ENCODE peak calls at places on chromosomes 11 and 22, in ten cellular contexts. One of them, this sample, is unnamed.

GRCh38 chr11:15507592-15507991 is 392.9 kb downstream of the INSC start:
- DNase-seq in substantia nigra: no peak
- DNase-seq in stimulated activated CD8-positive, alpha-beta memory T cell treated with anti-CD3 and anti-CD28 coated beads, Interleukin-12 subunit alpha, Interleukin-12 subunit beta, amount 100 ng/mL, for 4 hours: no peak
- DNase-seq in fibroblast of lung: peak
- DNase-seq in OCI-LY7: no peak
- DNase-seq in naive thymus-derived CD4-positive, alpha-beta T cell: no peak
- DNase-seq in non-pigmented ciliary epithelial cell: no peak
- DNase-seq in hypothalamus: no peak
- DNase-seq in stimulated activated CD4-positive, alpha-beta T cell treated with anti-CD3 and anti-CD28 coated beads, Interleukin-2, amount 100 ng/mL, for 4 hours: no peak
- DNase-seq in T47D: peak
- DNase-seq in this sample: no peak

GRCh38 chr22:44389926-44390925 is 77.5 kb upstream of the SHISAL1 start:
- DNase-seq in T47D: no peak
- DNase-seq in OCI-LY7: no peak
- DNase-seq in hypothalamus: no peak
- DNase-seq in fibroblast of lung: no peak
- DNase-seq in naive thymus-derived CD4-positive, alpha-beta T cell: no peak
- DNase-seq in substantia nigra: no peak
- DNase-seq in stimulated activated CD4-positive, alpha-beta T cell treated with anti-CD3 and anti-CD28 coated beads, Interleukin-2, amount 100 ng/mL, for 4 hours: no peak
- DNase-seq in non-pigmented ciliary epithelial cell: no peak
- DNase-seq in stimulated activated CD8-positive, alpha-beta memory T cell treated with anti-CD3 and anti-CD28 coated beads, Interleukin-12 subunit alpha, Interleukin-12 subunit beta, amount 100 ng/mL, for 4 hours: no peak
- DNase-seq in this sample: no peak

GRCh38 chr22:41589260-41589600 is 410 bp downstream of the PMM1 start:
- DNase-seq in stimulated activated CD8-positive, alpha-beta memory T cell treated with anti-CD3 and anti-CD28 coated beads, Interleukin-12 subunit alpha, Interleukin-12 subunit beta, amount 100 ng/mL, for 4 hours: no peak
- DNase-seq in OCI-LY7: peak
- DNase-seq in hypothalamus: no peak
- DNase-seq in fibroblast of lung: peak
- DNase-seq in substantia nigra: no peak
- DNase-seq in T47D: no peak
- DNase-seq in non-pigmented ciliary epithelial cell: no peak
- DNase-seq in naive thymus-derived CD4-positive, alpha-beta T cell: no peak
- DNase-seq in stimulated activated CD4-positive, alpha-beta T cell treated with anti-CD3 and anti-CD28 coated beads, Interleukin-2, amount 100 ng/mL, for 4 hours: no peak
- DNase-seq in this sample: no peak

GRCh38 chr11:70725272-70725671 is 326.9 kb downstream of the CTTN start:
- DNase-seq in fibroblast of lung: no peak
- DNase-seq in hypothalamus: no peak
- DNase-seq in naive thymus-derived CD4-positive, alpha-beta T cell: no peak
- DNase-seq in non-pigmented ciliary epithelial cell: no peak
- DNase-seq in stimulated activated CD8-positive, alpha-beta memory T cell treated with anti-CD3 and anti-CD28 coated beads, Interleukin-12 subunit alpha, Interleukin-12 subunit beta, amount 100 ng/mL, for 4 hours: no peak
- DNase-seq in stimulated activated CD4-positive, alpha-beta T cell treated with anti-CD3 and anti-CD28 coated beads, Interleukin-2, amount 100 ng/mL, for 4 hours: no peak
- DNase-seq in T47D: no peak
- DNase-seq in substantia nigra: no peak
- DNase-seq in OCI-LY7: no peak
- DNase-seq in this sample: no peak

GRCh38 chr11:26928636-26929035 is 65.3 kb upstream of the FIBIN start:
- DNase-seq in naive thymus-derived CD4-positive, alpha-beta T cell: no peak
- DNase-seq in stimulated activated CD8-positive, alpha-beta memory T cell treated with anti-CD3 and anti-CD28 coated beads, Interleukin-12 subunit alpha, Interleukin-12 subunit beta, amount 100 ng/mL, for 4 hours: no peak
- DNase-seq in OCI-LY7: no peak
- DNase-seq in substantia nigra: no peak
- DNase-seq in fibroblast of lung: no peak
- DNase-seq in non-pigmented ciliary epithelial cell: no peak
- DNase-seq in hypothalamus: no peak
- DNase-seq in stimulated activated CD4-positive, alpha-beta T cell treated with anti-CD3 and anti-CD28 coated beads, Interleukin-2, amount 100 ng/mL, for 4 hours: no peak
- DNase-seq in T47D: no peak
- DNase-seq in this sample: no peak

GRCh38 chr11:442611-443081 is 835 bp upstream of the ANO9 start:
- DNase-seq in hypothalamus: no peak
- DNase-seq in fibroblast of lung: no peak
- DNase-seq in T47D: no peak
- DNase-seq in stimulated activated CD8-positive, alpha-beta memory T cell treated with anti-CD3 and anti-CD28 coated beads, Interleukin-12 subunit alpha, Interleukin-12 subunit beta, amount 100 ng/mL, for 4 hours: no peak
- DNase-seq in naive thymus-derived CD4-positive, alpha-beta T cell: no peak
- DNase-seq in stimulated activated CD4-positive, alpha-beta T cell treated with anti-CD3 and anti-CD28 coated beads, Interleukin-2, amount 100 ng/mL, for 4 hours: no peak
- DNase-seq in substantia nigra: no peak
- DNase-seq in OCI-LY7: no peak
- DNase-seq in non-pigmented ciliary epithelial cell: no peak
- DNase-seq in this sample: no peak

GRCh38 chr11:116851631-116852030 is 14.2 kb upstream of the APOA1 start:
- DNase-seq in stimulated activated CD8-positive, alpha-beta memory T cell treated with anti-CD3 and anti-CD28 coated beads, Interleukin-12 subunit alpha, Interleukin-12 subunit beta, amount 100 ng/mL, for 4 hours: peak
- DNase-seq in hypothalamus: no peak
- DNase-seq in stimulated activated CD4-positive, alpha-beta T cell treated with anti-CD3 and anti-CD28 coated beads, Interleukin-2, amount 100 ng/mL, for 4 hours: no peak
- DNase-seq in non-pigmented ciliary epithelial cell: no peak
- DNase-seq in naive thymus-derived CD4-positive, alpha-beta T cell: no peak
- DNase-seq in T47D: no peak
- DNase-seq in OCI-LY7: no peak
- DNase-seq in substantia nigra: no peak
- DNase-seq in fibroblast of lung: peak
- DNase-seq in this sample: no peak

GRCh38 chr11:80320765-80321164 is 879.9 kb upstream of the TENM4 start:
- DNase-seq in naive thymus-derived CD4-positive, alpha-beta T cell: no peak
- DNase-seq in non-pigmented ciliary epithelial cell: no peak
- DNase-seq in T47D: peak
- DNase-seq in stimulated activated CD4-positive, alpha-beta T cell treated with anti-CD3 and anti-CD28 coated beads, Interleukin-2, amount 100 ng/mL, for 4 hours: no peak
- DNase-seq in fibroblast of lung: no peak
- DNase-seq in substantia nigra: no peak
- DNase-seq in stimulated activated CD8-positive, alpha-beta memory T cell treated with anti-CD3 and anti-CD28 coated beads, Interleukin-12 subunit alpha, Interleukin-12 subunit beta, amount 100 ng/mL, for 4 hours: no peak
- DNase-seq in OCI-LY7: no peak
- DNase-seq in hypothalamus: no peak
- DNase-seq in this sample: peak

GRCh38 chr11:76787271-76787670 is 4.1 kb downstream of the TSKU start:
- DNase-seq in OCI-LY7: no peak
- DNase-seq in hypothalamus: no peak
- DNase-seq in fibroblast of lung: no peak
- DNase-seq in stimulated activated CD4-positive, alpha-beta T cell treated with anti-CD3 and anti-CD28 coated beads, Interleukin-2, amount 100 ng/mL, for 4 hours: no peak
- DNase-seq in T47D: no peak
- DNase-seq in non-pigmented ciliary epithelial cell: no peak
- DNase-seq in stimulated activated CD8-positive, alpha-beta memory T cell treated with anti-CD3 and anti-CD28 coated beads, Interleukin-12 subunit alpha, Interleukin-12 subunit beta, amount 100 ng/mL, for 4 hours: no peak
- DNase-seq in substantia nigra: no peak
- DNase-seq in naive thymus-derived CD4-positive, alpha-beta T cell: no peak
- DNase-seq in this sample: no peak

GRCh38 chr22:30127749-30128166 is 47.5 kb downstream of the HORMAD2 start:
- DNase-seq in naive thymus-derived CD4-positive, alpha-beta T cell: no peak
- DNase-seq in stimulated activated CD8-positive, alpha-beta memory T cell treated with anti-CD3 and anti-CD28 coated beads, Interleukin-12 subunit alpha, Interleukin-12 subunit beta, amount 100 ng/mL, for 4 hours: no peak
- DNase-seq in non-pigmented ciliary epithelial cell: peak
- DNase-seq in fibroblast of lung: peak
- DNase-seq in hypothalamus: no peak
- DNase-seq in OCI-LY7: no peak
- DNase-seq in T47D: no peak
- DNase-seq in stimulated activated CD4-positive, alpha-beta T cell treated with anti-CD3 and anti-CD28 coated beads, Interleukin-2, amount 100 ng/mL, for 4 hours: no peak
- DNase-seq in substantia nigra: no peak
- DNase-seq in this sample: no peak

GRCh38 chr11:8759634-8760033 is 77.0 kb downstream of the RPL27A start:
- DNase-seq in OCI-LY7: no peak
- DNase-seq in non-pigmented ciliary epithelial cell: no peak
- DNase-seq in stimulated activated CD4-positive, alpha-beta T cell treated with anti-CD3 and anti-CD28 coated beads, Interleukin-2, amount 100 ng/mL, for 4 hours: no peak
- DNase-seq in stimulated activated CD8-positive, alpha-beta memory T cell treated with anti-CD3 and anti-CD28 coated beads, Interleukin-12 subunit alpha, Interleukin-12 subunit beta, amount 100 ng/mL, for 4 hours: no peak
- DNase-seq in substantia nigra: no peak
- DNase-seq in T47D: no peak
- DNase-seq in fibroblast of lung: no peak
- DNase-seq in naive thymus-derived CD4-positive, alpha-beta T cell: no peak
- DNase-seq in hypothalamus: no peak
- DNase-seq in this sample: no peak

GRCh38 chr11:45028921-45029680 is 78.4 kb upstream of the TP53I11 start:
- DNase-seq in naive thymus-derived CD4-positive, alpha-beta T cell: no peak
- DNase-seq in OCI-LY7: peak
- DNase-seq in hypothalamus: no peak
- DNase-seq in fibroblast of lung: no peak
- DNase-seq in stimulated activated CD4-positive, alpha-beta T cell treated with anti-CD3 and anti-CD28 coated beads, Interleukin-2, amount 100 ng/mL, for 4 hours: no peak
- DNase-seq in non-pigmented ciliary epithelial cell: no peak
- DNase-seq in T47D: no peak
- DNase-seq in stimulated activated CD8-positive, alpha-beta memory T cell treated with anti-CD3 and anti-CD28 coated beads, Interleukin-12 subunit alpha, Interleukin-12 subunit beta, amount 100 ng/mL, for 4 hours: no peak
- DNase-seq in substantia nigra: no peak
- DNase-seq in this sample: no peak

GRCh38 chr11:61725632-61726280 is 26.7 kb upstream of the MYRF start:
- DNase-seq in OCI-LY7: no peak
- DNase-seq in T47D: no peak
- DNase-seq in hypothalamus: no peak
- DNase-seq in stimulated activated CD4-positive, alpha-beta T cell treated with anti-CD3 and anti-CD28 coated beads, Interleukin-2, amount 100 ng/mL, for 4 hours: no peak
- DNase-seq in naive thymus-derived CD4-positive, alpha-beta T cell: no peak
- DNase-seq in stimulated activated CD8-positive, alpha-beta memory T cell treated with anti-CD3 and anti-CD28 coated beads, Interleukin-12 subunit alpha, Interleukin-12 subunit beta, amount 100 ng/mL, for 4 hours: no peak
- DNase-seq in fibroblast of lung: peak
- DNase-seq in substantia nigra: no peak
- DNase-seq in non-pigmented ciliary epithelial cell: no peak
- DNase-seq in this sample: no peak

GRCh38 chr11:75371930-75372876 is 20.7 kb upstream of the ARRB1 start:
- DNase-seq in T47D: peak
- DNase-seq in fibroblast of lung: no peak
- DNase-seq in OCI-LY7: no peak
- DNase-seq in hypothalamus: no peak
- DNase-seq in substantia nigra: no peak
- DNase-seq in stimulated activated CD8-positive, alpha-beta memory T cell treated with anti-CD3 and anti-CD28 coated beads, Interleukin-12 subunit alpha, Interleukin-12 subunit beta, amount 100 ng/mL, for 4 hours: no peak
- DNase-seq in non-pigmented ciliary epithelial cell: no peak
- DNase-seq in stimulated activated CD4-positive, alpha-beta T cell treated with anti-CD3 and anti-CD28 coated beads, Interleukin-2, amount 100 ng/mL, for 4 hours: no peak
- DNase-seq in naive thymus-derived CD4-positive, alpha-beta T cell: no peak
- DNase-seq in this sample: no peak

GRCh38 chr11:88414981-88415391 is 77.5 kb upstream of the CTSC start:
- DNase-seq in stimulated activated CD8-positive, alpha-beta memory T cell treated with anti-CD3 and anti-CD28 coated beads, Interleukin-12 subunit alpha, Interleukin-12 subunit beta, amount 100 ng/mL, for 4 hours: no peak
- DNase-seq in substantia nigra: no peak
- DNase-seq in stimulated activated CD4-positive, alpha-beta T cell treated with anti-CD3 and anti-CD28 coated beads, Interleukin-2, amount 100 ng/mL, for 4 hours: no peak
- DNase-seq in OCI-LY7: no peak
- DNase-seq in naive thymus-derived CD4-positive, alpha-beta T cell: no peak
- DNase-seq in T47D: no peak
- DNase-seq in non-pigmented ciliary epithelial cell: no peak
- DNase-seq in fibroblast of lung: peak
- DNase-seq in hypothalamus: no peak
- DNase-seq in this sample: no peak

GRCh38 chr11:7421136-7421535 is 64.2 kb upstream of the OLFML1 start:
- DNase-seq in fibroblast of lung: peak
- DNase-seq in stimulated activated CD8-positive, alpha-beta memory T cell treated with anti-CD3 and anti-CD28 coated beads, Interleukin-12 subunit alpha, Interleukin-12 subunit beta, amount 100 ng/mL, for 4 hours: no peak
- DNase-seq in non-pigmented ciliary epithelial cell: no peak
- DNase-seq in stimulated activated CD4-positive, alpha-beta T cell treated with anti-CD3 and anti-CD28 coated beads, Interleukin-2, amount 100 ng/mL, for 4 hours: no peak
- DNase-seq in naive thymus-derived CD4-positive, alpha-beta T cell: no peak
- DNase-seq in OCI-LY7: no peak
- DNase-seq in substantia nigra: no peak
- DNase-seq in T47D: no peak
- DNase-seq in hypothalamus: no peak
- DNase-seq in this sample: no peak

GRCh38 chr22:26568207-26568706 is 21.7 kb downstream of the TPST2 start:
- DNase-seq in stimulated activated CD8-positive, alpha-beta memory T cell treated with anti-CD3 and anti-CD28 coated beads, Interleukin-12 subunit alpha, Interleukin-12 subunit beta, amount 100 ng/mL, for 4 hours: no peak
- DNase-seq in OCI-LY7: no peak
- DNase-seq in substantia nigra: no peak
- DNase-seq in hypothalamus: no peak
- DNase-seq in fibroblast of lung: peak
- DNase-seq in stimulated activated CD4-positive, alpha-beta T cell treated with anti-CD3 and anti-CD28 coated beads, Interleukin-2, amount 100 ng/mL, for 4 hours: no peak
- DNase-seq in naive thymus-derived CD4-positive, alpha-beta T cell: no peak
- DNase-seq in non-pigmented ciliary epithelial cell: no peak
- DNase-seq in T47D: peak
- DNase-seq in this sample: no peak

GRCh38 chr11:130178441-130178971 is 18.9 kb downstream of the ST14 start:
- DNase-seq in fibroblast of lung: no peak
- DNase-seq in hypothalamus: no peak
- DNase-seq in T47D: no peak
- DNase-seq in stimulated activated CD4-positive, alpha-beta T cell treated with anti-CD3 and anti-CD28 coated beads, Interleukin-2, amount 100 ng/mL, for 4 hours: no peak
- DNase-seq in substantia nigra: no peak
- DNase-seq in OCI-LY7: peak
- DNase-seq in non-pigmented ciliary epithelial cell: no peak
- DNase-seq in naive thymus-derived CD4-positive, alpha-beta T cell: no peak
- DNase-seq in stimulated activated CD8-positive, alpha-beta memory T cell treated with anti-CD3 and anti-CD28 coated beads, Interleukin-12 subunit alpha, Interleukin-12 subunit beta, amount 100 ng/mL, for 4 hours: no peak
- DNase-seq in this sample: no peak

GRCh38 chr11:123362941-123363340 is 67.1 kb upstream of the GRAMD1B start:
- DNase-seq in stimulated activated CD4-positive, alpha-beta T cell treated with anti-CD3 and anti-CD28 coated beads, Interleukin-2, amount 100 ng/mL, for 4 hours: no peak
- DNase-seq in hypothalamus: no peak
- DNase-seq in non-pigmented ciliary epithelial cell: no peak
- DNase-seq in naive thymus-derived CD4-positive, alpha-beta T cell: no peak
- DNase-seq in T47D: no peak
- DNase-seq in substantia nigra: no peak
- DNase-seq in fibroblast of lung: no peak
- DNase-seq in stimulated activated CD8-positive, alpha-beta memory T cell treated with anti-CD3 and anti-CD28 coated beads, Interleukin-12 subunit alpha, Interleukin-12 subunit beta, amount 100 ng/mL, for 4 hours: no peak
- DNase-seq in OCI-LY7: peak
- DNase-seq in this sample: no peak

GRCh38 chr11:68150029-68150428 is 28.8 kb upstream of the CHKA start:
- DNase-seq in OCI-LY7: no peak
- DNase-seq in naive thymus-derived CD4-positive, alpha-beta T cell: no peak
- DNase-seq in stimulated activated CD4-positive, alpha-beta T cell treated with anti-CD3 and anti-CD28 coated beads, Interleukin-2, amount 100 ng/mL, for 4 hours: no peak
- DNase-seq in hypothalamus: no peak
- DNase-seq in non-pigmented ciliary epithelial cell: no peak
- DNase-seq in T47D: peak
- DNase-seq in fibroblast of lung: peak
- DNase-seq in stimulated activated CD8-positive, alpha-beta memory T cell treated with anti-CD3 and anti-CD28 coated beads, Interleukin-12 subunit alpha, Interleukin-12 subunit beta, amount 100 ng/mL, for 4 hours: no peak
- DNase-seq in substantia nigra: no peak
- DNase-seq in this sample: peak

GRCh38 chr11:23536907-23537306 is 676.6 kb upstream of the CCDC179 start:
- DNase-seq in naive thymus-derived CD4-positive, alpha-beta T cell: no peak
- DNase-seq in stimulated activated CD8-positive, alpha-beta memory T cell treated with anti-CD3 and anti-CD28 coated beads, Interleukin-12 subunit alpha, Interleukin-12 subunit beta, amount 100 ng/mL, for 4 hours: no peak
- DNase-seq in hypothalamus: no peak
- DNase-seq in substantia nigra: no peak
- DNase-seq in OCI-LY7: no peak
- DNase-seq in stimulated activated CD4-positive, alpha-beta T cell treated with anti-CD3 and anti-CD28 coated beads, Interleukin-2, amount 100 ng/mL, for 4 hours: no peak
- DNase-seq in non-pigmented ciliary epithelial cell: no peak
- DNase-seq in fibroblast of lung: no peak
- DNase-seq in T47D: no peak
- DNase-seq in this sample: no peak